ENCODE peak calls at places on chromosomes 4 and X, in five cellular contexts. Z, O, C, L and R are unnamed samples.

GRCh38 chr4:93751410-93751809 is 77.1 kb upstream of the ATOH1 start:
- DNase-seq in L (no peak), Z (no peak), O (no peak), C (no peak), R (no peak)

GRCh38 chr4:107835409-107835808 is 10.7 kb downstream of the SGMS2 start:
- DNase-seq in O (no peak), C (no peak), Z (no peak), L (peak), R (no peak)

GRCh38 chr4:169115897-169116254 is 105.8 kb upstream of the CBR4 start:
- DNase-seq in L (peak), O (no peak), Z (no peak), C (peak), R (no peak)

GRCh38 chrX:94288325-94288724 is 614.3 kb downstream of the FAM133A start:
- DNase-seq in O (no peak), L (no peak), C (no peak), Z (no peak), R (no peak)

GRCh38 chr4:26048378-26048882 is 134.4 kb downstream of the SMIM20 start:
- DNase-seq in C (no peak), Z (peak), L (peak), O (peak), R (peak)

GRCh38 chr4:150943831-150944230 is 71.3 kb downstream of the LRBA start:
- DNase-seq in C (no peak), L (no peak), O (no peak), Z (no peak), R (no peak)

GRCh38 chrX:120839506-120839905 is 36.2 kb downstream of the CT47B1 start:
- DNase-seq in Z (no peak), L (no peak), C (peak), O (no peak), R (no peak)

GRCh38 chr4:1014395-1015167 is 3.2 kb downstream of the FGFRL1 start:
- DNase-seq in Z (no peak), L (no peak), C (no peak), O (no peak), R (no peak)

GRCh38 chr4:88960576-88960975 is 96.4 kb downstream of the FAM13A start:
- DNase-seq in L (no peak), C (no peak), O (no peak), Z (no peak), R (no peak)

GRCh38 chrX:115348440-115349225 is 59.1 kb downstream of the LUZP4 start:
- DNase-seq in O (no peak), L (no peak), Z (no peak), C (peak), R (no peak)

GRCh38 chr4:96916731-96917130 is 1076.8 kb downstream of the PDHA2 start:
- DNase-seq in O (no peak), C (no peak), L (no peak), Z (no peak), R (no peak)

GRCh38 chr4:36244257-36245084 is at the start of gene ARAP2:
- DNase-seq in O (peak), C (peak), L (peak), Z (no peak), R (peak)

GRCh38 chr4:102439835-102440234 is 61.3 kb upstream of the NFKB1 start:
- DNase-seq in C (peak), O (no peak), Z (no peak), L (peak), R (peak)

GRCh38 chr4:19005211-19005610 is 983.7 kb upstream of the LCORL start:
- DNase-seq in L (peak), Z (no peak), O (no peak), C (no peak), R (no peak)

GRCh38 chrX:69319376-69319775 is 154.1 kb upstream of the PJA1 start:
- DNase-seq in O (no peak), Z (no peak), C (no peak), L (no peak), R (peak)

GRCh38 chrX:39331062-39331704 is 529.9 kb downstream of the MID1IP1 start:
- DNase-seq in Z (no peak), O (no peak), C (no peak), L (no peak), R (no peak)

GRCh38 chrX:30673405-30673804 is 20.2 kb downstream of the GK start:
- DNase-seq in C (no peak), L (no peak), O (no peak), Z (no peak), R (no peak)

GRCh38 chr4:82201805-82202636 is 171.8 kb downstream of the HNRNPD start:
- DNase-seq in Z (no peak), C (peak), L (peak), O (no peak), R (no peak)

GRCh38 chr4:107862658-107863057 is 37.9 kb downstream of the SGMS2 start:
- DNase-seq in O (no peak), Z (no peak), C (peak), L (peak), R (no peak)

GRCh38 chr4:72971572-72971971 is 97.9 kb downstream of the COX18 start:
- DNase-seq in C (peak), Z (no peak), O (no peak), L (peak), R (no peak)

GRCh38 chr4:39497909-39498723 is 29.1 kb downstream of the UGDH start:
- DNase-seq in Z (no peak), L (no peak), C (peak), O (no peak), R (no peak)

GRCh38 chr4:53900275-53900649 is 164.1 kb downstream of the CHIC2 start:
- DNase-seq in O (no peak), C (no peak), Z (no peak), L (no peak), R (no peak)

GRCh38 chr4:100061835-100062234 is 111.8 kb upstream of the H2AZ1 start:
- DNase-seq in Z (no peak), L (peak), O (no peak), C (no peak), R (no peak)

GRCh38 chr4:97759785-97760184 is 383.5 kb downstream of the STPG2 start:
- DNase-seq in L (no peak), C (no peak), O (no peak), Z (no peak), R (no peak)

GRCh38 chr4:112272292-112272691 is 13.4 kb downstream of the TIFA start:
- DNase-seq in Z (no peak), L (no peak), O (no peak), C (no peak), R (no peak)

GRCh38 chr4:112277220-112277619 is 8.5 kb downstream of the TIFA start:
- DNase-seq in L (no peak), O (no peak), Z (no peak), C (no peak), R (no peak)

GRCh38 chr4:112277705-112278448 is 7.8 kb downstream of the TIFA start:
- DNase-seq in Z (no peak), C (no peak), L (no peak), O (no peak), R (no peak)

GRCh38 chr4:112276113-112276512 is 9.6 kb downstream of the TIFA start:
- DNase-seq in Z (no peak), C (no peak), L (no peak), O (no peak), R (no peak)

DNA sequence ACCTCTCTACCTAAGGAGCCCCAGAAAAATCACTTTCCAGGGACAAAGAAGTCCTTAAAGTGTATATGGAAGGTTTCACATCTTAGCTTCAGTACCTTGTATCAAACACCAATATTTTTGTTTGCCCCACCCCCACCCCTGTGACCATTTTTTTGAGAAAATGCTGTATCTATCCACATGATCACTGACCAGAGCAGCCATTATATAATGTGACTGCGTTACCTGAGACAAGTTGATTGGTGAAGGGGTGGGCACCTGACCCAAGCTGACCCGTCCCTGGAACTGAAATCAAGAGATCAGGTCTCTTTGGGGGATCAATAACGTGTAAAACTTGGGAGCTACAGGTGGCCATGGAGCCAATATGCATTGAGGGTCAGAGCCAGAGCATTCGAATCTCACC is 10.7 kb downstream of the TIFA start:
- DNase-seq in Z (no peak), L (no peak), C (no peak), O (no peak), R (no peak)
- TF ChIP-seq POLR2A in Z (no peak), L (no peak), C (no peak), O (no peak), R (no peak)

DNA sequence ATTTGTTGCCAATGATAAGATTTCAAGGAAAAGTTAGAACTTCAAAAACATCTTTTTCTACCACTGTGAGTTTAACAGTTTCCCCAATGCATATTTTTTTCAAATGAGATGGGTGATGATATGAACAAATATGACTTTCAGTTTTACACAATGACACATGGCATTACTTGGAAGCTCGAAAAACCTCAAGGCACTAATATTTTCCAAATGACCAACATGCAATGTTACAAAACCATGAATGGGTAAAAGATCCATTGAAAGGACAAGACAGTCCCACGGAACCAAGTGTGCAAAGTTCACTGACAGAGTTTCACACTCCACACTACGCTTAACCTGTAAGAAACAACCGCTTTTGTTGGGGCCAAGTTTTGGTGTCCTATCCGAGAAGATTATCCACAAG is 84.5 kb downstream of the CD99L2 start:
- DNase-seq in C (no peak), L (no peak), Z (no peak), O (no peak), R (no peak)
- TF ChIP-seq CTCF in C (no peak), L (no peak), Z (no peak), O (no peak), R (no peak)

DNA sequence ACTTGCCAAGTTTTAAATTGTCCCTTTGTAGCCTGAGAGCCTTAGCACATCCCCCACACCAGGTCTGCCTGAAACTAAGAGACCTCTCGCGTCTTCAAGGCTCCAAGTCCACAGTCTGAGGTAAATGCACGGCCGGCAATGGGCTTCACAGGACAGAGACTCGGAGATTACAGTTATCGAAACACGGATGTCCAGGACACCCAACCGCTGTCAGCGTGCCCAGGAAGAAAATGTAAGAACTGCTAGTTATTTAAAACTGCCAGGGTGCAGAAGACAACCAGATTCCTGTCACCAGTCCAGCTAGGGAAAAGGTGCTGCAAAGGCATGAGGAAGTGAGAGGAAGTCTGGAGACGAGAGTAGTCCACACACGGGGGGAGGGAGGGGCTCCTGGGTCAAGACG is 28.9 kb downstream of the ZNF827 start:
- DNase-seq in O (peak), Z (no peak), C (peak), L (no peak), R (no peak)
- H3K4me3 ChIP-seq in O (peak), Z (peak), C (peak), L (no peak), R (no peak)

GRCh38 chr4:76147454-76148141 is 599 bp downstream of the NUP54 start:
- DNase-seq in Z (peak), C (peak), L (peak), O (no peak), R (peak)
- TF ChIP-seq POLR2A in Z (no peak), C (no peak), L (no peak), O (no peak), R (no peak)

GRCh38 chrX:125826774-125827451 is 339.2 kb downstream of the DCAF12L2 start:
- DNase-seq in C (no peak), O (no peak), L (no peak), Z (no peak), R (no peak)

DNA sequence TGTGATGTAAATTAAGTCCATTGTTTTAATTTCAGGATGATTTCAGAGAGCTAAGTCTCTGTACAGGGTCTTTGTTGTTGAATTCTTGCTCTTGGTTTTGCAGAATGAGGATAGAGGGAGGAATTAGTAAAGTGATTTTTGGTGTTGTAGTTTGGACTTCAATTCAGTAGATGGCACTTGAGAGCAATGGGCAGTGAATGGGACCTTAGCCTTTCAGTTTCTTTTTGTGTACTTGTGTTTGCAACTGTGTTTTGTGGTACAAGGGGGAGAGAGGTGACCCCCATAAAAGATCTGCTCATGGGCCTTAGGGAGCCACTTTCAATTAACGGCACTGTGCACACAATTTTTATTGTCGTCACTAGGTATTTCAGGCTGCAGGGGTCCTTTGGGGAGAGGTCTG is 340.0 kb downstream of the DCAF12L2 start:
- DNase-seq in Z (no peak), C (no peak), O (no peak), L (no peak), R (no peak)
- TF ChIP-seq CTCF in Z (no peak), C (no peak), O (no peak), L (no peak), R (no peak)